ENCODE peak calls at places on chromosome 14, in nine cellular contexts. F is stomach, Q is B cell, J is neural crest cell, M is GM10248, Y is glutamatergic neuron, Z is mucosa of descending colon, V is neural progenitor cell, W is PC-9. U is an unnamed sample.

GRCh38 chr14:89576132-89576923 is 159.3 kb upstream of the FOXN3 start:
- DNase-seq in F (no peak), Q (no peak), J (no peak), M (no peak), Y (peak; percentile 38), Z (no peak), V (peak; percentile 11), W (no peak), U (no peak)

GRCh38 chr14:57136669-57137068 is 132.0 kb downstream of the EXOC5 start:
- DNase-seq in F (no peak), Q (no peak), J (no peak), M (no peak), Y (peak; percentile 36), Z (no peak), V (no peak), W (no peak), U (no peak)

GRCh38 chr14:76868453-76869170 is 42.4 kb downstream of the LRRC74A start:
- DNase-seq in F (no peak), Q (no peak), J (no peak), M (no peak), Y (no peak), Z (no peak), V (no peak), W (no peak), U (no peak)

GRCh38 chr14:64891839-64892375 is 12.2 kb upstream of the SPTB start:
- DNase-seq in F (no peak), Q (peak; percentile 43), J (no peak), M (peak; percentile 56), Y (no peak), Z (no peak), V (peak; percentile 82), W (peak; percentile 23), U (no peak)

GRCh38 chr14:20607617-20608016 is 16.4 kb upstream of the RNASE12 start:
- DNase-seq in F (no peak), Q (no peak), J (no peak), M (no peak), Y (no peak), Z (no peak), V (no peak), W (no peak), U (no peak)

GRCh38 chr14:103746706-103747105 is 31.1 kb downstream of the ZFYVE21 start:
- DNase-seq in F (no peak), Q (no peak), J (no peak), M (no peak), Y (no peak), Z (no peak), V (no peak), W (no peak), U (no peak)

GRCh38 chr14:89977668-89978067 is 21.9 kb downstream of the TDP1 start:
- DNase-seq in F (no peak), Q (no peak), J (no peak), M (no peak), Y (no peak), Z (no peak), V (no peak), W (no peak), U (no peak)

GRCh38 chr14:90109858-90110257 is 48.1 kb downstream of the KCNK13 start:
- DNase-seq in F (no peak), Q (no peak), J (no peak), M (no peak), Y (peak; percentile 18), Z (no peak), V (peak; percentile 29), W (no peak), U (no peak)

GRCh38 chr14:34971381-34971780 is 11.4 kb upstream of the SRP54 start:
- DNase-seq in F (no peak), Q (no peak), J (no peak), M (no peak), Y (no peak), Z (no peak), V (no peak), W (no peak), U (no peak)

GRCh38 chr14:84826349-84826748 is 703.6 kb upstream of the FLRT2 start:
- DNase-seq in F (no peak), Q (no peak), J (no peak), M (no peak), Y (no peak), Z (no peak), V (no peak), W (no peak), U (peak; percentile 45)

GRCh38 chr14:20760950-20761349 is 7.3 kb upstream of the EDDM3B start:
- DNase-seq in F (no peak), Q (no peak), J (no peak), M (no peak), Y (no peak), Z (no peak), V (no peak), W (peak; percentile 44), U (no peak)

GRCh38 chr14:93163570-93163969 is 21.1 kb downstream of the MOAP1 start:
- DNase-seq in F (no peak), Q (no peak), J (no peak), M (no peak), Y (no peak), Z (no peak), V (no peak), W (no peak), U (no peak)
- TF ChIP-seq CTCF in F (no peak), Q (no peak), J (no peak), M (no peak), Y (no peak), Z (no peak), V (no peak), W (no peak), U (no peak)

GRCh38 chr14:22557846-22558220 is 31.2 kb downstream of the DAD1 start:
- DNase-seq in F (no peak), Q (no peak), J (no peak), M (no peak), Y (no peak), Z (no peak), V (no peak), W (no peak), U (no peak)
- TF ChIP-seq CTCF in F (no peak), Q (no peak), J (no peak), M (no peak), Y (no peak), Z (no peak), V (no peak), W (no peak), U (no peak)

GRCh38 chr14:58824106-58824505 is 186.3 kb downstream of the DACT1 start:
- DNase-seq in F (no peak), Q (no peak), J (no peak), M (no peak), Y (no peak), Z (no peak), V (no peak), W (no peak), U (no peak)
- TF ChIP-seq CTCF in F (no peak), Q (no peak), J (no peak), M (no peak), Y (no peak), Z (no peak), V (no peak), W (no peak), U (no peak)

DNA sequence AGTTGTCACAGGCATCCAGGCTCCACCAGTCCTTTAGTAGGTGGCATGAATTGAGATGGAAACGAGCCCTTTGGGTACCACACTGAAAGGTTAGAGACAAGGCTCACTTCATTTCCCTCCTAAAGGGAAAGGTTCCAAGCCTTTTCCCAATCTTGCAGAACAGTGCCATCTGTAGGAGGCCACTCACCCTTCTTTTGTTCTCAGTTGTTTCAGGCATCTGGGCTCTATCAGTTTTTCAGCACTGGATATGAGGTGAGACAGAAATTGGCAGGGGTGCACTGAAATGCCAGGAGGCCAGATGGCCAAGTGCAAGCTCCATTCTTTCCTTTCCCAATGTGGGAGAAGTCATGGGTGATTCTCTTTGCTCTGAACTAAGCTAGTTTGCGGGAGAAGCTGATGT is 15.2 kb downstream of the FBXO33 start:
- DNase-seq in F (no peak), Q (no peak), J (no peak), M (no peak), Y (no peak), Z (no peak), V (no peak), W (no peak), U (no peak)
- TF ChIP-seq CTCF in F (no peak), Q (no peak), J (no peak), M (no peak), Y (no peak), Z (no peak), V (peak; percentile 36), W (peak; percentile 50), U (peak; percentile 58)

GRCh38 chr14:61560323-61560722 is 135.0 kb upstream of the HIF1A start:
- DNase-seq in F (no peak), Q (no peak), J (no peak), M (no peak), Y (no peak), Z (no peak), V (no peak), W (no peak), U (no peak)
- TF ChIP-seq CTCF in F (no peak), Q (no peak), J (no peak), M (no peak), Y (no peak), Z (no peak), V (no peak), W (no peak), U (no peak)

GRCh38 chr14:50980451-50980850 is 36.2 kb upstream of the PYGL start:
- DNase-seq in F (no peak), Q (no peak), J (no peak), M (no peak), Y (no peak), Z (no peak), V (no peak), W (no peak), U (no peak)
- TF ChIP-seq CTCF in F (no peak), Q (no peak), J (no peak), M (no peak), Y (no peak), Z (no peak), V (no peak), W (no peak), U (no peak)

DNA sequence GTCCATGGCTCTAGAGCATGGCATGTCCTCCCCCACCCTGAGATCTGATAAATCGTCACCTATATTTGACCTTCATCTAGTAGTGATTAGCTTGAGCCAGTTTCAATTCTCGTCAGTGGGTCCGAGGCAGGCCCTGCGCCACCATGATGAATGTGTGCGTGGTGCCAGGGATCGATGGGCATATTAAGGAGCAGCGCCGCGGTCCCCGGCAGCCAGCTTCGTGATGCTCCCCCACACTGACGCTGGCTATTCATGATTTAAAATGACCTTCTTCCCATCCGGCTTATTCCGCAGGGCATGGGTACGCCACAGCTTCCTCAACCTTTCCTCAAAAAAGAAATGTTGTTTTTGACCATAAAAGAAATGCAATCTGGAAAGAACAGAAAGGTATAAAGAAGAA is 68.0 kb downstream of the SLC25A47 start:
- DNase-seq in F (no peak), Q (no peak), J (no peak), M (no peak), Y (no peak), Z (no peak), V (no peak), W (no peak), U (no peak)
- TF ChIP-seq CTCF in F (no peak), Q (no peak), J (no peak), M (no peak), Y (no peak), Z (no peak), V (no peak), W (no peak), U (no peak)

GRCh38 chr14:80037349-80037748 is 174.0 kb downstream of the DIO2 start:
- DNase-seq in F (no peak), Q (no peak), J (no peak), M (no peak), Y (no peak), Z (no peak), V (no peak), W (no peak), U (no peak)
- TF ChIP-seq CTCF in F (no peak), Q (no peak), J (no peak), M (no peak), Y (no peak), Z (no peak), V (no peak), W (no peak), U (no peak)

GRCh38 chr14:70036665-70037064 is 152.1 kb downstream of the SLC8A3 start:
- DNase-seq in F (no peak), Q (no peak), J (no peak), M (no peak), Y (no peak), Z (no peak), V (peak; percentile 61), W (no peak), U (no peak)
- TF ChIP-seq CTCF in F (no peak), Q (no peak), J (no peak), M (no peak), Y (no peak), Z (no peak), V (peak; percentile 61), W (no peak), U (no peak)

U was measured in keratinocyte.